ENCODE peak calls at places on chromosomes 4 and X, in five cellular contexts. G is keratinocyte; C is breast epithelium; Y is CD4-positive, alpha-beta memory T cell; O is colonic mucosa. H is an unnamed sample.

GRCh38 chrX:148382983-148383382 is 117.4 kb upstream of the AFF2 start:
- DNase-seq in G (no peak), C (no peak), Y (no peak), O (no peak), H (no peak)

GRCh38 chr4:20122198-20122988 is 129.3 kb upstream of the SLIT2 start:
- DNase-seq in G (no peak), C (no peak), Y (no peak), O (no peak), H (no peak)

GRCh38 chr4:7945709-7946380 is 6.2 kb upstream of the AFAP1 start:
- DNase-seq in G (no peak), C (no peak), Y (no peak), O (no peak), H (no peak)

GRCh38 chr4:47032405-47033106 is 1.2 kb downstream of the GABRB1 start:
- DNase-seq in G (no peak), C (peak; percentile 50), Y (no peak), O (peak; percentile 52), H (peak; percentile 14)

GRCh38 chrX:72738396-72738795 is 24.3 kb upstream of the PHKA1 start:
- DNase-seq in G (no peak), C (no peak), Y (no peak), O (no peak), H (no peak)

GRCh38 chr4:153497988-153498967 is 32.1 kb downstream of the TMEM131L start:
- DNase-seq in G (no peak), C (no peak), Y (no peak), O (no peak), H (no peak)

GRCh38 chrX:16772460-16772859 is 13.8 kb upstream of the TXLNG start:
- DNase-seq in G (no peak), C (no peak), Y (no peak), O (no peak), H (no peak)

GRCh38 chr4:158649111-158649680 is 22.5 kb downstream of the C4orf46 start:
- DNase-seq in G (no peak), C (no peak), Y (no peak), O (no peak), H (no peak)

GRCh38 chr4:80225628-80226027 is 28.3 kb downstream of the PRDM8 start:
- DNase-seq in G (no peak), C (no peak), Y (no peak), O (no peak), H (no peak)

GRCh38 chrX:153722704-153723350 is 1.4 kb downstream of the BCAP31 start:
- DNase-seq in G (no peak), C (no peak), Y (no peak), O (no peak), H (no peak)

GRCh38 chr4:71593306-71593705 is 190.6 kb downstream of the GC start:
- DNase-seq in G (no peak), C (no peak), Y (no peak), O (no peak), H (no peak)

GRCh38 chr4:168945291-168945690 is 64.8 kb downstream of the CBR4 start:
- DNase-seq in G (no peak), C (no peak), Y (no peak), O (no peak), H (no peak)

GRCh38 chrX:124388562-124388961 is 42.2 kb downstream of the SH2D1A start:
- DNase-seq in G (no peak), C (no peak), Y (peak; percentile 51), O (peak; percentile 50), H (peak; percentile 39)

GRCh38 chr4:40990202-40990898 is 224.0 kb downstream of the APBB2 start:
- DNase-seq in G (peak; percentile 52), C (no peak), Y (no peak), O (no peak), H (no peak)

GRCh38 chr4:27218013-27218412 is 357.4 kb downstream of the STIM2 start:
- DNase-seq in G (peak; percentile 15), C (no peak), Y (no peak), O (no peak), H (no peak)

GRCh38 chr4:38060829-38061431 is 100.7 kb downstream of the PTTG2 start:
- DNase-seq in G (no peak), C (no peak), Y (no peak), O (no peak), H (no peak)

GRCh38 chrX:114582698-114583395 is 1.0 kb upstream of the HTR2C start:
- DNase-seq in G (no peak), C (no peak), Y (no peak), O (no peak), H (no peak)

GRCh38 chrX:84320606-84321005 is 132.6 kb upstream of the RPS6KA6 start:
- DNase-seq in G (no peak), C (no peak), Y (no peak), O (no peak), H (no peak)

GRCh38 chr4:26342328-26343040 is 21.7 kb downstream of the RBPJ start:
- DNase-seq in G (no peak), C (no peak), Y (no peak), O (no peak), H (no peak)

GRCh38 chr4:160495356-160495755 is 1392.5 kb downstream of the RAPGEF2 start:
- DNase-seq in G (no peak), C (no peak), Y (no peak), O (no peak), H (no peak)

GRCh38 chr4:10611673-10612072 is 72.9 kb downstream of the CLNK start:
- DNase-seq in G (no peak), C (no peak), Y (no peak), O (no peak), H (no peak)

GRCh38 chrX:23503835-23504539 is 163.3 kb upstream of the PRDX4 start:
- DNase-seq in G (peak; percentile 76), C (peak; percentile 83), Y (no peak), O (peak; percentile 76), H (no peak)

GRCh38 chr4:33959519-33959918 is 2284.8 kb downstream of the ARAP2 start:
- DNase-seq in G (no peak), C (no peak), Y (no peak), O (no peak), H (no peak)

GRCh38 chr4:166458756-166459155 is 585.7 kb downstream of the TLL1 start:
- DNase-seq in G (no peak), C (no peak), Y (no peak), O (no peak), H (no peak)

GRCh38 chr4:101944649-101945048 is 154.1 kb downstream of the BANK1 start:
- DNase-seq in G (no peak), C (no peak), Y (no peak), O (no peak), H (no peak)

GRCh38 chr4:3257691-3258482 is 8.9 kb downstream of the MSANTD1 start:
- DNase-seq in G (no peak), C (peak; percentile 28), Y (no peak), O (peak; percentile 16), H (no peak)

GRCh38 chrX:40496728-40497127 is 84.0 kb upstream of the ATP6AP2 start:
- DNase-seq in G (no peak), C (no peak), Y (no peak), O (no peak), H (no peak)

GRCh38 chrX:102338162-102338561 is 91.2 kb downstream of the NXF2 start:
- DNase-seq in G (no peak), C (no peak), Y (no peak), O (no peak), H (no peak)

GRCh38 chrX:101550825-101551767 is 749 bp downstream of the ARMCX1 start:
- DNase-seq in G (no peak), C (no peak), Y (no peak), O (peak; percentile 51), H (no peak)

GRCh38 chr4:26227827-26228226 is 93.0 kb upstream of the RBPJ start:
- DNase-seq in G (no peak), C (no peak), Y (no peak), O (no peak), H (no peak)

GRCh38 chr4:80307774-80308465 is 27.6 kb upstream of the CFAP299 start:
- DNase-seq in G (no peak), C (no peak), Y (no peak), O (no peak), H (no peak)

GRCh38 chr4:150178161-150178560 is 99.9 kb downstream of the DCLK2 start:
- DNase-seq in G (no peak), C (no peak), Y (no peak), O (no peak), H (no peak)

GRCh38 chr4:41399191-41399590 is 138.8 kb upstream of the LIMCH1 start:
- DNase-seq in G (no peak), C (no peak), Y (no peak), O (no peak), H (no peak)

DNA sequence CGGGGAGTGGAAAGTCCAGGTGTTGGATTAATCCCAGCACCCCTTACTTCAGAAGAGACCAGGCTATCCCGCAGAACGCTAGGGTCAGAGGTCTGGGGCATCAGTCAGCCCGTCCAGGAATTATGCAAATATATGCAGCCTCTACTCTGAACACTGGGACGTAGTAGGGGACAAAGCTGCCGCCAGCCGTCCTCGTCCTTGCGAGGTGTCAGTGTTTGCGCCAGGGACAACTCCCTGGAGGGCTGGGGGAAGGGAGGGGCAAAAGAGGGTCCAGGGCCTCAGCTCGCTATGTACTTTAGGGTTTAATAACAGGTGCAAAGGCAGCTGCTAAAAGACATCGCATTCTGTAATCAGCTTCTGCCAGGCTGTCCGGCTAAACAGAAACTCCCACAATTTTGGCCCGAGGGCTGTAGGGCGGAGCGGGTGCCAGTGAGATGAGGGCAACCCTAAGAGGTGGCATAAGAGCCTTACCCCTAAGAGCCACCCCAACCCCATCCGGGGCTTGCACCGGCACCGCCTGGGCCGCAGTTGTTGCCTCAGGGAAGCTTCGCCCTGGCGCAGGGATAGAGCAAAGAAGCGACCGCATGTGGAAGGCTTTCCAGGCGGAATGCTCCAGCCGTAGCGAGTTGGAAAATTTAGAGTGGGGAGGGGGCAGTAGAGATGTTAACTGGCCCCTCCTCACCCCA is 8.4 kb downstream of the HAND2 start:
- DNase-seq in G (no peak), C (no peak), Y (no peak), O (no peak), H (no peak)
- H3K9me3 ChIP-seq in G (peaks cover 9% of the 10 kb centered on the region), C (no peaks in the 10 kb centered on the region), Y (no peaks in the 10 kb centered on the region), O (no peaks in the 10 kb centered on the region), H (no peaks in the 10 kb centered on the region)

GRCh38 chr4:88119951-88120350 is 38.5 kb downstream of the ABCG2 start:
- DNase-seq in G (no peak), C (no peak), Y (no peak), O (no peak), H (no peak)
- H3K9me3 ChIP-seq in G (peaks cover 8% of the 10 kb centered on the region), C (peaks cover 22% of the 10 kb centered on the region), Y (no peaks in the 10 kb centered on the region), O (peaks cover 7% of the 10 kb centered on the region), H (peaks cover 12% of the 10 kb centered on the region)

GRCh38 chr4:28464823-28465222 is 1604.2 kb downstream of the STIM2 start:
- DNase-seq in G (no peak), C (no peak), Y (no peak), O (no peak), H (no peak)

GRCh38 chr4:28469387-28469786 is 1608.7 kb downstream of the STIM2 start:
- DNase-seq in G (no peak), C (no peak), Y (no peak), O (no peak), H (no peak)

DNA sequence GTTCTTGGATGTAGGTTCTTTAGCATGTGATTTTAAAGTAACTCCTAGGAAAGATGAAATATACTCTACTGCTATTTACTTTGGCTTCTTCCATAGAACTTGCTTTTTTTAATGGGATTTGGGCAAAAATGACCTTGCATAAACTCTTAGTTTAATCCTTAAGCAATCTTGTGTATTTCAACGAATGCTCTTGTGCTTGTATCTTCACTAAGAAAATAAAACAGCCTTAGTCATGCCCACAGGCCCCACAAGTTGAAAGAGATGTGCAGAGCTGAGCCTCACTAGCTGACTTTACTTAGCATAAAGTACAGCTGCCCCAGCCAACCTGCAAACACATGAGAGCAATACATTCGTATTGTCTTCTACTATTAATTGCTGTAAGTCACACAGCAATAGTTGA is 1609.2 kb downstream of the STIM2 start:
- DNase-seq in G (no peak), C (no peak), Y (no peak), O (no peak), H (no peak)
- H3K9me3 ChIP-seq in G (no peaks in the 10 kb centered on the region), C (no peaks in the 10 kb centered on the region), Y (no peaks in the 10 kb centered on the region), O (no peaks in the 10 kb centered on the region), H (peaks cover 4% of the 10 kb centered on the region)

GRCh38 chr4:181731900-181732299 is 511.3 kb upstream of the TENM3 start:
- DNase-seq in G (no peak), C (no peak), Y (no peak), O (no peak), H (no peak)
- H3K9me3 ChIP-seq in G (no peaks in the 10 kb centered on the region), C (no peaks in the 10 kb centered on the region), Y (no peaks in the 10 kb centered on the region), O (no peaks in the 10 kb centered on the region), H (no peaks in the 10 kb centered on the region)